ENCODE peak calls at places on chromosome 17, in eight cellular contexts. R, V, Z, B, M, E, A and H are unnamed samples.

GRCh38 chr17:57870283-57870635 is 20.4 kb upstream of the MRPS23 start:
- DNase-seq in R (no peak), V (no peak), Z (no peak), B (peak), M (no peak), E (no peak), A (no peak), H (peak)

GRCh38 chr17:8223356-8224063 is 13.1 kb upstream of the AURKB start:
- DNase-seq in R (peak), V (peak), Z (peak), B (peak), M (peak), E (peak), A (peak), H (peak)

GRCh38 chr17:57285681-57286080 is 29.4 kb downstream of the MSI2 start:
- DNase-seq in R (no peak), V (no peak), Z (no peak), B (no peak), M (no peak), E (no peak), A (no peak), H (no peak)

GRCh38 chr17:79836952-79837887 is 2.0 kb downstream of the CBX4 start:
- DNase-seq in R (no peak), V (peak), Z (peak), B (peak), M (peak), E (peak), A (no peak), H (peak)

GRCh38 chr17:61619493-61619892 is 28.5 kb upstream of the NACA2 start:
- DNase-seq in R (no peak), V (no peak), Z (peak), B (no peak), M (no peak), E (no peak), A (no peak), H (no peak)

GRCh38 chr17:52035336-52035915 is 123.1 kb downstream of the CA10 start:
- DNase-seq in R (peak), V (no peak), Z (no peak), B (no peak), M (no peak), E (no peak), A (no peak), H (no peak)

GRCh38 chr17:3870871-3871306 is 22.0 kb downstream of the CAMKK1 start:
- DNase-seq in R (no peak), V (no peak), Z (no peak), B (no peak), M (no peak), E (no peak), A (no peak), H (no peak)

GRCh38 chr17:16352303-16352837 is 899 bp downstream of the CENPV start:
- DNase-seq in R (peak), V (peak), Z (peak), B (peak), M (no peak), E (no peak), A (peak), H (no peak)

GRCh38 chr17:77372444-77373297 is 231.9 kb downstream of the SEC14L1 start:
- DNase-seq in R (peak), V (peak), Z (peak), B (peak), M (no peak), E (peak), A (peak), H (peak)

GRCh38 chr17:8875416-8875815 is 7.9 kb upstream of the PIK3R6 start:
- DNase-seq in R (no peak), V (no peak), Z (peak), B (no peak), M (no peak), E (no peak), A (no peak), H (no peak)

GRCh38 chr17:67577429-67577828 is 140.3 kb upstream of the NOL11 start:
- DNase-seq in R (no peak), V (no peak), Z (no peak), B (no peak), M (no peak), E (no peak), A (no peak), H (no peak)